ENCODE peak calls at places on chromosomes 7 and 10, in four cellular contexts. V is fibroblast of mammary gland, J is AG09309, C is IMR-90. S is an unnamed sample.

GRCh38 chr10:27223964-27224363 is 16.6 kb downstream of the ACBD5 start:
- DNase-seq in V (peak), J (no peak), C (peak), S (no peak)

GRCh38 chr7:88106430-88106829 is 113.4 kb downstream of the SRI start:
- DNase-seq in V (no peak), J (no peak), C (no peak), S (no peak)

GRCh38 chr10:89789188-89789587 is 87.8 kb downstream of the KIF20B start:
- DNase-seq in V (no peak), J (no peak), C (no peak), S (no peak)

GRCh38 chr7:107130487-107131220 is 38.1 kb upstream of the HBP1 start:
- DNase-seq in V (no peak), J (no peak), C (no peak), S (no peak)

GRCh38 chr7:132536646-132537395 is 39.4 kb downstream of the PLXNA4 start:
- DNase-seq in V (peak), J (peak), C (peak), S (peak)

GRCh38 chr7:36597099-36597773 is 127.1 kb downstream of the AOAH start:
- DNase-seq in V (no peak), J (no peak), C (no peak), S (no peak)

GRCh38 chr10:34187201-34187600 is 627.9 kb downstream of the PARD3 start:
- DNase-seq in V (peak), J (no peak), C (peak), S (no peak)

GRCh38 chr10:51832652-51833383 is 133.4 kb upstream of the CSTF2T start:
- DNase-seq in V (peak), J (peak), C (peak), S (peak)

GRCh38 chr10:120473593-120473992 is 16.6 kb downstream of the PLPP4 start:
- DNase-seq in V (no peak), J (no peak), C (no peak), S (no peak)

GRCh38 chr10:70835895-70836294 is 20.1 kb downstream of the SGPL1 start:
- DNase-seq in V (peak), J (peak), C (peak), S (no peak)

GRCh38 chr7:95794917-95795515 is 22.7 kb downstream of the DYNC1I1 start:
- DNase-seq in V (peak), J (no peak), C (peak), S (no peak)

GRCh38 chr7:35035511-35035921 is 1.8 kb downstream of the DPY19L1 start:
- DNase-seq in V (peak), J (no peak), C (peak), S (no peak)

GRCh38 chr10:60353519-60354258 is 36.0 kb downstream of the ANK3 start:
- DNase-seq in V (peak), J (no peak), C (peak), S (no peak)

DNA sequence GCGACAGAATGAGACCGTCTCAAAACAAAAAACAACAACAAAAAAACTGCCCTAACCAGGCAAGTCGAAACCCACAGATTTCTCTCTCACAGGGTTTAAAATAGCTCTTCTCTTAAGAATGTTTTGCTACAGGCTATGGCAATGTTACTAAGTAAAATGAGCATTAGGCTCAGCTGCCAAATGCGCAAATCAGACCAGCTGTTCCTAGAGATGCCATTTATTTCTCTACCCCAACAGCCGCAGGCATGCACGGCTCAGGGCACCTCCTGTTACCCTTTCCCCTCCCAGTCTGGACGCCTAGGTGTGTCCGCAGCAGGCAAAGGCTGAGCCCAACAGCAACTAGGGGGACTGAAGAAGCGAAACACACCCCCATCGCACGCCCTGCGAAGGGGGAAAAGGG is 168.3 kb upstream of the MBL2 start:
- DNase-seq in V (no peak), J (no peak), C (no peak), S (no peak)
- H3K4me3 ChIP-seq in V (no peak), J (no peak), C (no peak), S (no peak)

DNA sequence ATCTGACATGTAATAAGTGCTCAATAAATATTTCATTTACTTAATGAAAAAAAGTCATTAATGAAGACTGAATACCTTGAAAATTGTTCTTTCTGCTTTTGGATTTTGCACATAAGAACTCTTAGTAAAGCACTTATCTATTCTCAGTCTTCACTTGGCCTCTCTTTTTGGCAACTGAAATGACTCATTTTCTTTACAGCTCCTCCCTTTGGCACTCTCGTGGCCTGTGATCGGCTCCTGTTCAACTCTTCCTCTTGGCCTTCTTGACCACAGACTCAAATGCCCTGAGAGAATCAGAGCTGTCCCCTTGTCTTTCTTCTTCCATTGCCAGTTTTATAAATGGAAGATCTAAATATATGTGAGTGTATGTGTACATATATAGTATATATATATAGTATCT is 54.2 kb downstream of the FOXP2 start:
- DNase-seq in V (peak), J (no peak), C (no peak), S (no peak)
- TF ChIP-seq CTCF in V (no peak), J (no peak), C (no peak), S (no peak)

GRCh38 chr7:50068850-50069551 is 24.0 kb downstream of the ZPBP start:
- DNase-seq in V (peak), J (no peak), C (no peak), S (no peak)
- H3K4me3 ChIP-seq in V (no peak), J (no peak), C (no peak), S (peak)

GRCh38 chr10:102654969-102655368 is 10.7 kb downstream of the TRIM8 start:
- DNase-seq in V (no peak), J (no peak), C (no peak), S (no peak)
- TF ChIP-seq CTCF in V (no peak), J (no peak), C (no peak), S (no peak)